ENCODE peak calls at places on chromosomes 11 and 22, in five cellular contexts. One of them, this sample, is unnamed.

GRCh38 chr11:272931-273198 is 5.3 kb upstream of the NLRP6 start:
- DNase-seq in GM12878: no peak
- DNase-seq in NT2/D1: no peak
- DNase-seq in HepG2: no peak
- DNase-seq in H1: no peak
- DNase-seq in this sample: no peak

GRCh38 chr11:45098929-45099328 is 47.5 kb upstream of the PRDM11 start:
- DNase-seq in GM12878: no peak
- DNase-seq in NT2/D1: no peak
- DNase-seq in HepG2: no peak
- DNase-seq in H1: peak
- DNase-seq in this sample: no peak

GRCh38 chr11:61533401-61533800 is 24.9 kb downstream of the LRRC10B start:
- DNase-seq in GM12878: no peak
- DNase-seq in NT2/D1: no peak
- DNase-seq in HepG2: no peak
- DNase-seq in H1: no peak
- DNase-seq in this sample: no peak

GRCh38 chr22:46852771-46853170 is 90.3 kb downstream of the TBC1D22A start:
- DNase-seq in GM12878: no peak
- DNase-seq in NT2/D1: no peak
- DNase-seq in HepG2: no peak
- DNase-seq in H1: no peak
- DNase-seq in this sample: no peak

GRCh38 chr11:119370486-119371046 is 10.9 kb downstream of the USP2 start:
- DNase-seq in GM12878: no peak
- DNase-seq in NT2/D1: no peak
- DNase-seq in HepG2: peak
- DNase-seq in H1: no peak
- DNase-seq in this sample: no peak

GRCh38 chr11:118156531-118157185 is 4.0 kb upstream of the SCN4B start:
- DNase-seq in GM12878: no peak
- DNase-seq in NT2/D1: no peak
- DNase-seq in HepG2: no peak
- DNase-seq in H1: no peak
- DNase-seq in this sample: peak

GRCh38 chr22:19085233-19086043 is 36.8 kb downstream of the DGCR2 start:
- DNase-seq in GM12878: peak
- DNase-seq in NT2/D1: no peak
- DNase-seq in HepG2: peak
- DNase-seq in H1: no peak
- DNase-seq in this sample: peak

GRCh38 chr11:11391796-11392195 is 38.7 kb upstream of the CSNK2A3 start:
- DNase-seq in GM12878: no peak
- DNase-seq in NT2/D1: no peak
- DNase-seq in HepG2: no peak
- DNase-seq in H1: no peak
- DNase-seq in this sample: no peak

GRCh38 chr11:76770642-76771445 is 12.3 kb upstream of the TSKU start:
- DNase-seq in GM12878: no peak
- DNase-seq in NT2/D1: peak
- DNase-seq in HepG2: peak
- DNase-seq in H1: no peak
- DNase-seq in this sample: no peak

GRCh38 chr11:85767277-85767676 is 43.7 kb downstream of the SYTL2 start:
- DNase-seq in GM12878: no peak
- DNase-seq in NT2/D1: no peak
- DNase-seq in HepG2: no peak
- DNase-seq in H1: no peak
- DNase-seq in this sample: no peak

GRCh38 chr11:125235006-125235405 is 70.5 kb downstream of the PKNOX2 start:
- DNase-seq in GM12878: no peak
- DNase-seq in NT2/D1: no peak
- DNase-seq in HepG2: peak
- DNase-seq in H1: no peak
- DNase-seq in this sample: no peak

GRCh38 chr11:92226331-92227232 is 2.0 kb downstream of the FAT3 start:
- DNase-seq in GM12878: no peak
- DNase-seq in NT2/D1: no peak
- DNase-seq in HepG2: no peak
- DNase-seq in H1: peak
- DNase-seq in this sample: peak
- TF ChIP-seq SUZ12 in GM12878: no peak
- TF ChIP-seq SUZ12 in NT2/D1: no peak
- TF ChIP-seq SUZ12 in HepG2: no peak
- TF ChIP-seq SUZ12 in H1: no peak
- TF ChIP-seq SUZ12 in this sample: no peak

DNA sequence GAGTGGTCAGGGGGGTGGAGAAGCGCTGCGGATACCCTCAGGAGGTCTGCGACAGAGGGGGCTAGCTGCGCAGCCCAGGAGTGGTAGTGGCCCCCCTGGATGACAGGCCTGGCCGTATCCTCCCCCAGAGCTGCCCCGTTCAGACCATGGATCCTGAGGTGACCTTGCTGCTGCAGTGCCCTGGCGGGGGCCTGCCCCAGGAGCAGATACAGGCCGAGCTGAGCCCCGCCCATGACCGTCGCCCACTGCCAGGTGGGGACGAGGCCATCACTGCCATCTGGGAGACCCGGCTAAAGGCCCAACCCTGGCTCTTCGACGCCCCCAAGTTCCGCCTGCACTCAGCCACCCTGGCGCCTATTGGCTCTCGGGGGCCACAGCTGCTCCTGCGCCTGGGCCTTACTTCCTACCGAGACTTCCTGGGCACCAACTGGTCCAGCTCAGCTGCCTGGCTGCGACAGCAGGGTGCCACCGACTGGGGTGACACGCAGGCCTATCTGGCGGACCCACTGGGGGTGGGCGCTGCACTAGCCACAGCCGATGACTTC is 505 bp downstream of the NUDT22 start:
- DNase-seq in GM12878: no peak
- DNase-seq in NT2/D1: no peak
- DNase-seq in HepG2: peak
- DNase-seq in H1: no peak
- DNase-seq in this sample: no peak
- TF ChIP-seq SUZ12 in GM12878: no peak
- TF ChIP-seq SUZ12 in NT2/D1: no peak
- TF ChIP-seq SUZ12 in HepG2: no peak
- TF ChIP-seq SUZ12 in H1: no peak
- TF ChIP-seq SUZ12 in this sample: no peak

GRCh38 chr11:32358729-32359128 is 76.6 kb downstream of the WT1 start:
- DNase-seq in GM12878: no peak
- DNase-seq in NT2/D1: no peak
- DNase-seq in HepG2: no peak
- DNase-seq in H1: no peak
- DNase-seq in this sample: peak
- TF ChIP-seq SUZ12 in GM12878: no peak
- TF ChIP-seq SUZ12 in NT2/D1: no peak
- TF ChIP-seq SUZ12 in HepG2: no peak
- TF ChIP-seq SUZ12 in H1: no peak
- TF ChIP-seq SUZ12 in this sample: no peak

DNA sequence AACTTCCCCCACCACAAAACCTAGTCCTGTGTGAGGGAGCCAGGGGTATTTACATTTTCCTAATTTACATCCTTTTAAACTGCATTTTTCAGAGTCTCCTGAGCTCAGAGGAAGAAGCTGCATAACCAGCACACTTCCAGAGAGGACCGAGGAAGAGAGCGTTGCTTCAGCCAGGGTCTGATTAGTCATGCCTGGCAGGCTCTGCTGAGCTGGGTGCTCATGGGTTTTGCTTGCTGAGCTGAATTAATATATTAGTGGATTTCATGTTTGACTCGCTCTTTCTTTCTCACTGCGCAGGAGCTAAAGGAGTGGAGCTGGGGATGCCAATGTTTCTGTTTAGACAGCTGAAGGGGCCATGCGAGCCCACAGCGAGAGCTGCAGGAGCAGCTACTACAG is 539.3 kb upstream of the B3GAT1 start:
- DNase-seq in GM12878: no peak
- DNase-seq in NT2/D1: no peak
- DNase-seq in HepG2: no peak
- DNase-seq in H1: no peak
- DNase-seq in this sample: no peak
- TF ChIP-seq SUZ12 in GM12878: no peak
- TF ChIP-seq SUZ12 in NT2/D1: no peak
- TF ChIP-seq SUZ12 in HepG2: no peak
- TF ChIP-seq SUZ12 in H1: no peak
- TF ChIP-seq SUZ12 in this sample: no peak

GRCh38 chr11:1532606-1533341 is 39.3 kb downstream of the DUSP8 start:
- DNase-seq in GM12878: no peak
- DNase-seq in NT2/D1: no peak
- DNase-seq in HepG2: no peak
- DNase-seq in H1: no peak
- DNase-seq in this sample: no peak
- TF ChIP-seq SUZ12 in GM12878: no peak
- TF ChIP-seq SUZ12 in NT2/D1: no peak
- TF ChIP-seq SUZ12 in HepG2: no peak
- TF ChIP-seq SUZ12 in H1: no peak
- TF ChIP-seq SUZ12 in this sample: no peak

GRCh38 chr22:43174941-43175531 is 11.9 kb downstream of the TTLL12 start:
- DNase-seq in GM12878: no peak
- DNase-seq in NT2/D1: no peak
- DNase-seq in HepG2: no peak
- DNase-seq in H1: no peak
- DNase-seq in this sample: no peak
- TF ChIP-seq SUZ12 in GM12878: no peak
- TF ChIP-seq SUZ12 in NT2/D1: no peak
- TF ChIP-seq SUZ12 in HepG2: no peak
- TF ChIP-seq SUZ12 in H1: no peak
- TF ChIP-seq SUZ12 in this sample: no peak

GRCh38 chr11:4044971-4045646 is 49.5 kb upstream of the RRM1 start:
- DNase-seq in GM12878: no peak
- DNase-seq in NT2/D1: no peak
- DNase-seq in HepG2: peak
- DNase-seq in H1: no peak
- DNase-seq in this sample: no peak
- TF ChIP-seq SUZ12 in GM12878: no peak
- TF ChIP-seq SUZ12 in NT2/D1: no peak
- TF ChIP-seq SUZ12 in HepG2: no peak
- TF ChIP-seq SUZ12 in H1: no peak
- TF ChIP-seq SUZ12 in this sample: no peak

GRCh38 chr11:65776196-65776595 is 4.6 kb downstream of the AP5B1 start:
- DNase-seq in GM12878: no peak
- DNase-seq in NT2/D1: no peak
- DNase-seq in HepG2: peak
- DNase-seq in H1: no peak
- DNase-seq in this sample: no peak
- TF ChIP-seq SUZ12 in GM12878: no peak
- TF ChIP-seq SUZ12 in NT2/D1: no peak
- TF ChIP-seq SUZ12 in HepG2: no peak
- TF ChIP-seq SUZ12 in H1: no peak
- TF ChIP-seq SUZ12 in this sample: no peak

GRCh38 chr11:9047986-9048522 is 43.3 kb downstream of the SCUBE2 start:
- DNase-seq in GM12878: no peak
- DNase-seq in NT2/D1: no peak
- DNase-seq in HepG2: no peak
- DNase-seq in H1: no peak
- DNase-seq in this sample: no peak
- TF ChIP-seq SUZ12 in GM12878: no peak
- TF ChIP-seq SUZ12 in NT2/D1: no peak
- TF ChIP-seq SUZ12 in HepG2: no peak
- TF ChIP-seq SUZ12 in H1: no peak
- TF ChIP-seq SUZ12 in this sample: no peak

DNA sequence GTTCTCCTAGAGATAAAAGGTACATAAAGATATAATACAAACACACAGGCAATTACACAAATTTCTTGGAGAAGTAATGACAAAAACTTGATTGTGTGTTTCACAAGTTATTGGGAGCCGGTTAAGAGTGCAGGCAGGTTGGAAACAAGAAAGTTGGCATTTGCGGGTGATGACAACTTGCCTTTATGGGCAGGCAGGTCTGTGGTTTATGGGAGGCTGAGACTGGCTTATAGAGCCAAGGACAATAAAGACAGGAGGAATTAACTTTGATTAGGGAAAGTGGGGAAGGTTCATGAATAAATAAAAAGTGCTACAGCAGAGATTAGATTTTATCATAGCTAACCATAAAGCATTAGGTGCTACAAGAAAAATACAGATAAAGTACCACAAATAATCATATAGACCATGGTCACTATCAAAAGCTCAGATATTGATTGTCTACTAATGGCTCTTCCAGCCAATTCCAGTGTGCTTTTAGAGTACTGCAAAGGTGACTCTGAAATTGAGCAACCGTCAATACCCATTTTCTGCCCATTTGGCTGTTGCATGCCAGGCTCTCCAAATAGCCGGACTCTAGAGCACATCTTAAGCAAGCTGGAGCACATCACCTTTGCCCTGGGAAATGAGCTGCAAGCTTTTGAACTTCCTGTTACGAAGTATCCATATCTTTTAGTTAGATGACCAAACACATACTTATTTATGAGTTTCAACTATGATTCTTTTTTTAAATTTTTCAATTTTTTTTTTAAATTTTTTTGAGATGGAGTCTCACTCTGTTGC is 33.9 kb upstream of the GAB2 start:
- DNase-seq in GM12878: no peak
- DNase-seq in NT2/D1: no peak
- DNase-seq in HepG2: no peak
- DNase-seq in H1: no peak
- DNase-seq in this sample: no peak
- TF ChIP-seq SUZ12 in GM12878: no peak
- TF ChIP-seq SUZ12 in NT2/D1: no peak
- TF ChIP-seq SUZ12 in HepG2: no peak
- TF ChIP-seq SUZ12 in H1: no peak
- TF ChIP-seq SUZ12 in this sample: no peak

This sample was measured in HEK293T.